ENCODE peak calls at places on chromosomes 1 and 21, in four cellular contexts. M, C, N and G are unnamed samples.

GRCh38 chr1:1313500-1314236 is 5.3 kb downstream of the PUSL1 start:
- DNase-seq in N (no peak), M (no peak), C (no peak), G (no peak)

GRCh38 chr21:26814374-26814773 is 30.8 kb downstream of the ADAMTS1 start:
- DNase-seq in M (no peak), N (no peak), C (no peak), G (no peak)

GRCh38 chr1:209620484-209620879 is 31.7 kb downstream of the LAMB3 start:
- DNase-seq in N (no peak), M (no peak), C (no peak), G (no peak)

GRCh38 chr1:108747898-108748297 is 1.4 kb downstream of the STXBP3 start:
- DNase-seq in N (no peak), M (no peak), C (no peak), G (no peak)

GRCh38 chr21:32412162-32412997 is at the start of gene EVA1C:
- DNase-seq in C (peak), M (peak), N (peak), G (no peak)

GRCh38 chr1:229024528-229025119 is 246.3 kb upstream of the RAB4A start:
- DNase-seq in M (no peak), N (peak), C (no peak), G (peak)

GRCh38 chr1:151131832-151132675 is 14.4 kb downstream of the SEMA6C start:
- DNase-seq in C (no peak), M (peak), N (peak), G (no peak)

GRCh38 chr1:221419513-221420088 is 322.3 kb downstream of the DUSP10 start:
- DNase-seq in C (no peak), M (no peak), N (no peak), G (no peak)

GRCh38 chr1:202599669-202600431 is 110.4 kb downstream of the SYT2 start:
- DNase-seq in C (peak), N (peak), M (peak), G (no peak)

GRCh38 chr1:180228648-180229482 is 1.2 kb upstream of the LHX4 start:
- DNase-seq in N (no peak), M (no peak), C (no peak), G (no peak)

GRCh38 chr1:186763107-186763506 is 65.6 kb upstream of the PLA2G4A start:
- DNase-seq in N (no peak), M (no peak), C (no peak), G (no peak)

GRCh38 chr1:53249706-53250105 is 11.4 kb upstream of the MAGOH start:
- DNase-seq in M (no peak), N (no peak), C (no peak), G (no peak)

DNA sequence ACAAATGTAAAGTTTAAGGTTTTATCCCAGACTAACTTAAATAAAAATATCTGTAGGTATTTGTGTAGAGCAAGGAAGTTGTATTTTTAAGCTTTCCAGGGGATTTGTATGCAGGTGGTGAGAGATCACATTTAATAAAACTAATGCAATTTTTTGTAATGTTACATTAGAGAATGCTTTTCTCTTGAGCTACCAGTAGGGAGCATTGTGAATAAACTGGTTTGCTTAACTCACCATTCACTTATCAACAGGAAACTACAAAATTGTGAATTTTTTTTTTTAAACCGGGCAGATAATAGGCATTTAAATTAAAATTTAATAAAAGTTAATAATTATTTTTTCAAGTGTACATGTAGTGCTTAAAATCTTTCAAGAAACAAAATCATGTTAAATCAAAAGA is 78.6 kb downstream of the IVNS1ABP start:
- DNase-seq in N (no peak), M (no peak), C (no peak), G (no peak)
- TF ChIP-seq CTCF in N (peak), M (no peak), C (no peak), G (peak)

GRCh38 chr1:31944205-31945089 is 6.3 kb upstream of the PTP4A2 start:
- DNase-seq in M (peak), C (peak), N (peak), G (peak)
- H3K4me3 ChIP-seq in M (peak), C (peak), N (peak), G (peak)

GRCh38 chr1:154575147-154575927 is 7.8 kb downstream of the CHRNB2 start:
- DNase-seq in C (no peak), N (no peak), M (no peak), G (no peak)
- H3K27ac ChIP-seq in C (no peak), N (no peak), M (no peak), G (no peak)

GRCh38 chr1:43034778-43035177 is 76.1 kb upstream of the SLC2A1 start:
- DNase-seq in C (no peak), N (no peak), M (no peak), G (no peak)

GRCh38 chr1:43036457-43036827 is 77.8 kb upstream of the SLC2A1 start:
- DNase-seq in N (no peak), C (no peak), M (no peak), G (no peak)

GRCh38 chr1:43034195-43034658 is 75.6 kb upstream of the SLC2A1 start:
- DNase-seq in M (no peak), N (no peak), C (no peak), G (no peak)

GRCh38 chr1:43036932-43037331 is 78.3 kb upstream of the SLC2A1 start:
- DNase-seq in M (no peak), N (no peak), C (no peak), G (no peak)

GRCh38 chr1:43035821-43036456 is 77.3 kb upstream of the SLC2A1 start:
- DNase-seq in N (no peak), C (no peak), M (no peak), G (no peak)
- TF ChIP-seq CTCF in N (no peak), C (no peak), M (no peak), G (no peak)